ENCODE peak calls at places on chromosome X, in nine cellular contexts. B is GM03348, C is RWPE1, A is activated T-cell treated with anti-CD3 and anti-CD28 coated beads for 48 hours, P is AG10803, L is amniotic stem cell, G is AG08396, V is natural killer cell, J is activated gamma-delta T cell treated with Interleukin-2 at 50 U/mL for 16 hours. I is an unnamed sample.

GRCh38 chrX:119721487-119721886 is 28.5 kb upstream of the SEPTIN6 start:
- DNase-seq in B (no peak), C (no peak), A (no peak), P (no peak), L (no peak), G (no peak), V (no peak), J (no peak), I (no peak)

GRCh38 chrX:112025753-112026152 is 56.8 kb downstream of the TRPC5 start:
- DNase-seq in B (no peak), C (no peak), A (no peak), P (no peak), L (no peak), G (no peak), V (no peak), J (no peak), I (no peak)

GRCh38 chrX:67721321-67721720 is 177.5 kb downstream of the AR start:
- DNase-seq in B (no peak), C (no peak), A (no peak), P (no peak), L (no peak), G (no peak), V (no peak), J (no peak), I (no peak)

GRCh38 chrX:152821145-152821765 is 9.3 kb downstream of the CETN2 start:
- DNase-seq in B (no peak), C (peak; percentile 26), A (no peak), P (peak; percentile 31), L (no peak), G (no peak), V (no peak), J (no peak), I (no peak)

GRCh38 chrX:13412208-13412600 is 92.4 kb upstream of the ATXN3L start:
- DNase-seq in B (no peak), C (no peak), A (no peak), P (no peak), L (no peak), G (no peak), V (no peak), J (no peak), I (no peak)

GRCh38 chrX:29419774-29420553 is 795.4 kb upstream of the MAGEB2 start:
- DNase-seq in B (peak; percentile 2), C (no peak), A (no peak), P (no peak), L (no peak), G (peak; percentile 3), V (no peak), J (no peak), I (no peak)

GRCh38 chrX:65821721-65822496 is 154.5 kb downstream of the MSN start:
- DNase-seq in B (no peak), C (no peak), A (peak; percentile 30), P (no peak), L (no peak), G (no peak), V (peak; percentile 17), J (peak; percentile 19), I (peak; percentile 64)

GRCh38 chrX:27380163-27380845 is 82.8 kb downstream of the PPP4R3C start:
- DNase-seq in B (no peak), C (no peak), A (no peak), P (no peak), L (no peak), G (no peak), V (no peak), J (no peak), I (peak; percentile 17)

GRCh38 chrX:44675364-44676024 is 132.8 kb upstream of the FUNDC1 start:
- DNase-seq in B (peak; percentile 77), C (peak; percentile 85), A (no peak), P (peak; percentile 91), L (peak; percentile 53), G (peak; percentile 70), V (no peak), J (no peak), I (peak; percentile 64)

GRCh38 chrX:120653000-120653399 is 23.1 kb upstream of the C1GALT1C1 start:
- DNase-seq in B (no peak), C (no peak), A (no peak), P (peak; percentile 45), L (no peak), G (no peak), V (no peak), J (no peak), I (no peak)

GRCh38 chrX:121958886-121959285 is 911.5 kb downstream of the GLUD2 start:
- DNase-seq in B (no peak), C (peak; percentile 0), A (no peak), P (peak; percentile 3), L (no peak), G (no peak), V (no peak), J (no peak), I (no peak)

GRCh38 chrX:24395775-24396174 is 35.3 kb downstream of the SUPT20HL1 start:
- DNase-seq in B (peak; percentile 61), C (peak; percentile 40), A (peak; percentile 6), P (peak; percentile 62), L (peak; percentile 63), G (peak; percentile 77), V (no peak), J (peak; percentile 28), I (no peak)

GRCh38 chrX:77640702-77641101 is 145.3 kb downstream of the ATRX start:
- DNase-seq in B (no peak), C (no peak), A (no peak), P (no peak), L (no peak), G (no peak), V (no peak), J (no peak), I (no peak)

GRCh38 chrX:154457491-154458115 is 478 bp upstream of the PLXNA3 start:
- DNase-seq in B (peak; percentile 86), C (no peak), A (peak; percentile 49), P (no peak), L (no peak), G (peak; percentile 78), V (no peak), J (peak; percentile 52), I (peak; percentile 73)

GRCh38 chrX:110012818-110013484 is 10.0 kb downstream of the TMEM164 start:
- DNase-seq in B (no peak), C (no peak), A (no peak), P (no peak), L (no peak), G (no peak), V (no peak), J (no peak), I (no peak)

GRCh38 chrX:134933911-134934310 is 56.9 kb upstream of the SMIM10 start:
- DNase-seq in B (no peak), C (no peak), A (no peak), P (no peak), L (no peak), G (no peak), V (no peak), J (no peak), I (no peak)

GRCh38 chrX:49291615-49292337 is 11.7 kb upstream of the GAGE10 start:
- DNase-seq in B (peak; percentile 57), C (no peak), A (peak; percentile 59), P (peak; percentile 47), L (no peak), G (peak; percentile 50), V (peak; percentile 61), J (peak; percentile 62), I (peak; percentile 79)

GRCh38 chrX:46381630-46382029 is 163.6 kb downstream of the ZNF674 start:
- DNase-seq in B (no peak), C (no peak), A (no peak), P (peak; percentile 15), L (no peak), G (no peak), V (no peak), J (peak; percentile 6), I (no peak)

GRCh38 chrX:25017667-25018247 is 2.0 kb upstream of the ARX start:
- DNase-seq in B (no peak), C (no peak), A (no peak), P (no peak), L (no peak), G (no peak), V (no peak), J (no peak), I (no peak)

GRCh38 chrX:9988762-9989161 is 21.6 kb downstream of the CLDN34 start:
- DNase-seq in B (peak; percentile 8), C (peak; percentile 3), A (no peak), P (no peak), L (no peak), G (no peak), V (no peak), J (no peak), I (no peak)

GRCh38 chrX:14056201-14056600 is 26.5 kb upstream of the GEMIN8 start:
- DNase-seq in B (peak; percentile 22), C (no peak), A (no peak), P (peak; percentile 35), L (no peak), G (no peak), V (no peak), J (no peak), I (no peak)

GRCh38 chrX:21529771-21530170 is 128.4 kb downstream of the KLHL34 start:
- DNase-seq in B (no peak), C (no peak), A (no peak), P (no peak), L (no peak), G (no peak), V (no peak), J (no peak), I (no peak)

GRCh38 chrX:150704030-150704613 is 10.9 kb downstream of the MTMR1 start:
- DNase-seq in B (no peak), C (no peak), A (peak; percentile 8), P (peak; percentile 40), L (peak; percentile 27), G (no peak), V (no peak), J (no peak), I (no peak)

GRCh38 chrX:71053217-71053621 is 14.9 kb downstream of the SNX12 start:
- DNase-seq in B (no peak), C (no peak), A (no peak), P (no peak), L (no peak), G (no peak), V (peak; percentile 14), J (no peak), I (peak; percentile 15)

GRCh38 chrX:77014655-77015377 is 432.4 kb upstream of the FGF16 start:
- DNase-seq in B (no peak), C (no peak), A (no peak), P (no peak), L (no peak), G (no peak), V (no peak), J (no peak), I (no peak)

GRCh38 chrX:25873196-25873595 is 264.9 kb upstream of the MAGEB18 start:
- DNase-seq in B (peak; percentile 4), C (no peak), A (no peak), P (peak; percentile 11), L (no peak), G (no peak), V (no peak), J (no peak), I (no peak)

GRCh38 chrX:17859609-17860178 is 1.4 kb downstream of the RAI2 start:
- DNase-seq in B (no peak), C (no peak), A (no peak), P (no peak), L (no peak), G (no peak), V (no peak), J (no peak), I (peak; percentile 55)

GRCh38 chrX:74371399-74371798 is 49.9 kb upstream of the SLC16A2 start:
- DNase-seq in B (no peak), C (no peak), A (no peak), P (peak; percentile 16), L (no peak), G (no peak), V (no peak), J (no peak), I (no peak)

GRCh38 chrX:39144323-39144722 is 343.1 kb downstream of the MID1IP1 start:
- DNase-seq in B (no peak), C (no peak), A (no peak), P (no peak), L (no peak), G (no peak), V (no peak), J (no peak), I (no peak)

GRCh38 chrX:42119076-42119475 is 195.7 kb upstream of the CASK start:
- DNase-seq in B (peak; percentile 24), C (peak; percentile 49), A (no peak), P (peak; percentile 63), L (no peak), G (no peak), V (no peak), J (no peak), I (no peak)

GRCh38 chrX:43860646-43861370 is 21.4 kb downstream of the MAOB start:
- DNase-seq in B (no peak), C (no peak), A (no peak), P (peak; percentile 8), L (no peak), G (no peak), V (no peak), J (no peak), I (no peak)